ENCODE peak calls at places on chromosomes 16 and 17, in four cellular contexts. A is GM19239, L is naive B cell, Y is BJ. Q is an unnamed sample.

GRCh38 chr16:59540621-59541020 is 806.5 kb upstream of the GOT2 start:
- DNase-seq in A (no peak), L (no peak), Y (no peak), Q (no peak)

GRCh38 chr17:63626551-63627228 is 4.5 kb downstream of the MAP3K3 start:
- DNase-seq in A (no peak), L (no peak), Y (no peak), Q (no peak)

GRCh38 chr17:40664582-40665333 is at the start of gene KRT222:
- DNase-seq in A (no peak), L (no peak), Y (no peak), Q (no peak)

GRCh38 chr16:85490971-85491771 is 122.0 kb upstream of the GSE1 start:
- DNase-seq in A (peak), L (peak), Y (no peak), Q (peak)

GRCh38 chr16:49854227-49855203 is 1.4 kb downstream of the ZNF423 start:
- DNase-seq in A (no peak), L (no peak), Y (no peak), Q (no peak)

GRCh38 chr16:22139732-22140131 is 22.6 kb upstream of the SDR42E2 start:
- DNase-seq in A (no peak), L (no peak), Y (no peak), Q (no peak)

GRCh38 chr16:49857423-49858181 is 1.7 kb upstream of the ZNF423 start:
- DNase-seq in A (peak), L (peak), Y (no peak), Q (peak)

GRCh38 chr16:9103546-9103945 is 12.1 kb downstream of the HAPSTR1 start:
- DNase-seq in A (no peak), L (no peak), Y (no peak), Q (no peak)

GRCh38 chr17:8555062-8555461 is 75.5 kb downstream of the MYH10 start:
- DNase-seq in A (no peak), L (no peak), Y (no peak), Q (no peak)

GRCh38 chr16:30186782-30187555 is 3.6 kb downstream of the CORO1A start:
- DNase-seq in A (no peak), L (peak), Y (no peak), Q (no peak)

GRCh38 chr16:50671644-50672260 is 9.4 kb downstream of the SNX20 start:
- DNase-seq in A (no peak), L (no peak), Y (no peak), Q (no peak)

GRCh38 chr17:19448341-19449268 is 37.6 kb downstream of the RNF112 start:
- DNase-seq in A (no peak), L (no peak), Y (peak), Q (no peak)